ENCODE peak calls at places on chromosome 17, in seven cellular contexts. V is neural progenitor cell, D is bronchial epithelial cell, O is heart right ventricle, N is Calu3, C is activated B cell treated with CpG ODN at 0.5 μM for 24 hours, E is endodermal cell. A is an unnamed sample.

GRCh38 chr17:32971171-32971570 is 20.5 kb upstream of the SPACA3 start:
- DNase-seq in V (no peak), D (peak), O (no peak), N (no peak), C (no peak), E (no peak), A (no peak)

GRCh38 chr17:38451030-38451839 is 23.0 kb downstream of the ARHGAP23 start:
- DNase-seq in V (peak), D (peak), O (peak), N (peak), C (no peak), E (peak), A (peak)

GRCh38 chr17:7307686-7308624 is 527 bp downstream of the EIF5A start:
- DNase-seq in V (peak), D (no peak), O (peak), N (peak), C (peak), E (peak), A (no peak)

GRCh38 chr17:57182621-57183020 is 73.7 kb upstream of the MSI2 start:
- DNase-seq in V (no peak), D (no peak), O (no peak), N (no peak), C (no peak), E (peak), A (no peak)

GRCh38 chr17:11506635-11507034 is 91.6 kb upstream of the DNAH9 start:
- DNase-seq in V (peak), D (peak), O (no peak), N (no peak), C (no peak), E (peak), A (peak)

GRCh38 chr17:8887834-8888703 is 20.6 kb upstream of the PIK3R6 start:
- DNase-seq in V (peak), D (no peak), O (peak), N (no peak), C (no peak), E (peak), A (peak)

GRCh38 chr17:75832164-75832651 is 12.0 kb downstream of the UNC13D start:
- DNase-seq in V (no peak), D (peak), O (no peak), N (no peak), C (no peak), E (peak), A (no peak)

GRCh38 chr17:1137465-1137894 is 42.3 kb downstream of the ABR start:
- DNase-seq in V (no peak), D (peak), O (no peak), N (no peak), C (no peak), E (peak), A (no peak)

GRCh38 chr17:43695968-43696865 is 34.5 kb upstream of the MEOX1 start:
- DNase-seq in V (no peak), D (no peak), O (peak), N (no peak), C (no peak), E (no peak), A (no peak)

GRCh38 chr17:859461-860195 is 77.5 kb downstream of the MRM3 start:
- DNase-seq in V (peak), D (peak), O (no peak), N (no peak), C (no peak), E (no peak), A (no peak)

GRCh38 chr17:2034157-2034556 is 4.2 kb downstream of the DPH1 start:
- DNase-seq in V (no peak), D (no peak), O (no peak), N (no peak), C (no peak), E (no peak), A (no peak)

GRCh38 chr17:35063514-35064223 is at the start of gene RFFL:
- DNase-seq in V (peak), D (peak), O (peak), N (peak), C (peak), E (peak), A (peak)
- TF ChIP-seq CTCF in V (no peak), D (no peak), O (peak), N (no peak), C (no peak), E (peak), A (no peak)

DNA sequence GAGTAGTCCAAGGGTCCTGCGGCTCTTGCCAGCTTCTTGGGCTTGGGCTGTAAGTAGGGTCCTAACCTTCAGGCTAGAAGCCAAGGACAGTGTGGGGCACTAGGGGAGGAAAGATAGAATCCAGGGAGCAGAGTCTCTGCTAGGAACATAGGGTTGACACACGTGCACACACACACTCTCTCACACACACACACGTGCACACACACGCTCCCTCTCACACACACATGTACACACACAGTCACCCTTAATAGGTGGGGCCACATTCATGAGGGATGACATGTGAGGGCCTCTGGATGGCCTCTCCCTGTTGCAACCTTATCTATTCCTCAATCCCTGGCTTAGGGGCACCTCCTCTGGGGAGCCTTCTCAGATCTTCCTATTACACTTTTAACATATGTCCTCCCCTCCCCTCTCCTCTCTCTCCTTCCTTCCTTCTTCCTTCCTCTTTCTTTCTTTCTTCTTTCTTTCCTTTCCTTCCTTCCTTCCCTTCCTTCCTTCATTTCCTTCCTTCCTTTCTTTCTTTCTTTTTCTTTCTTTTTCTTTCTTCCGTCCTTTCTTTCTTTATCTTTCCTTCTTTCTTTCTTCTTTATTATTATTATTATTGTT is 3.1 kb downstream of the EPX start:
- DNase-seq in V (no peak), D (no peak), O (no peak), N (no peak), C (no peak), E (no peak), A (no peak)
- TF ChIP-seq CTCF in V (no peak), D (no peak), O (no peak), N (no peak), C (no peak), E (no peak), A (no peak)

GRCh38 chr17:50107790-50108414 is 12.8 kb downstream of the PDK2 start:
- DNase-seq in V (no peak), D (peak), O (no peak), N (no peak), C (no peak), E (no peak), A (no peak)
- TF ChIP-seq CTCF in V (no peak), D (no peak), O (no peak), N (no peak), C (no peak), E (no peak), A (no peak)

GRCh38 chr17:65013613-65014391 is 42.7 kb downstream of the GNA13 start:
- DNase-seq in V (no peak), D (peak), O (no peak), N (no peak), C (no peak), E (no peak), A (no peak)

GRCh38 chr17:65020284-65020683 is 36.3 kb downstream of the GNA13 start:
- DNase-seq in V (no peak), D (peak), O (no peak), N (no peak), C (no peak), E (no peak), A (no peak)

GRCh38 chr17:65015855-65016254 is 40.7 kb downstream of the GNA13 start:
- DNase-seq in V (no peak), D (no peak), O (no peak), N (no peak), C (no peak), E (no peak), A (no peak)

GRCh38 chr17:65018612-65019290 is 37.8 kb downstream of the GNA13 start:
- DNase-seq in V (peak), D (no peak), O (no peak), N (no peak), C (no peak), E (no peak), A (no peak)

GRCh38 chr17:65017375-65017774 is 39.2 kb downstream of the GNA13 start:
- DNase-seq in V (peak), D (no peak), O (no peak), N (no peak), C (no peak), E (no peak), A (no peak)
- TF ChIP-seq CTCF in V (no peak), D (no peak), O (no peak), N (no peak), C (no peak), E (no peak), A (no peak)